ENCODE peak calls at places on chromosomes 6 and 20, in nine cellular contexts. D, Q, Y, F, B, I, R, T and Z are unnamed samples.

GRCh38 chr6:38161754-38162492 is 342.4 kb downstream of the ZFAND3 start:
- DNase-seq in D (no peak), Q (no peak), Y (no peak), F (no peak), B (no peak), I (no peak), R (no peak), T (no peak), Z (no peak)

GRCh38 chr6:144434308-144434990 is 149.3 kb downstream of the UTRN start:
- DNase-seq in D (peak), Q (no peak), Y (no peak), F (peak), B (no peak), I (peak), R (peak), T (no peak), Z (no peak)

GRCh38 chr20:18412202-18412901 is 54.5 kb downstream of the DZANK1 start:
- DNase-seq in D (no peak), Q (no peak), Y (no peak), F (no peak), B (no peak), I (no peak), R (no peak), T (no peak), Z (no peak)

GRCh38 chr6:135280375-135281136 is 99.4 kb downstream of the MYB start:
- DNase-seq in D (peak), Q (no peak), Y (no peak), F (no peak), B (no peak), I (no peak), R (no peak), T (no peak), Z (no peak)

GRCh38 chr6:133835901-133836300 is 53.0 kb upstream of the TCF21 start:
- DNase-seq in D (no peak), Q (no peak), Y (no peak), F (no peak), B (no peak), I (no peak), R (peak), T (no peak), Z (no peak)

GRCh38 chr6:19287928-19288327 is 549.2 kb upstream of the ID4 start:
- DNase-seq in D (no peak), Q (no peak), Y (no peak), F (no peak), B (no peak), I (no peak), R (no peak), T (no peak), Z (no peak)

GRCh38 chr6:75528423-75528822 is 34.8 kb upstream of the FILIP1 start:
- DNase-seq in D (peak), Q (no peak), Y (no peak), F (no peak), B (no peak), I (no peak), R (no peak), T (no peak), Z (no peak)

GRCh38 chr20:32925481-32926196 is 66.9 kb downstream of the EFCAB8 start:
- DNase-seq in D (no peak), Q (no peak), Y (no peak), F (no peak), B (no peak), I (no peak), R (no peak), T (no peak), Z (no peak)

GRCh38 chr6:42551202-42551601 is 12.6 kb upstream of the UBR2 start:
- DNase-seq in D (no peak), Q (no peak), Y (no peak), F (no peak), B (no peak), I (peak), R (no peak), T (no peak), Z (no peak)

GRCh38 chr6:169802790-169803189 is 51.4 kb downstream of the ERMARD start:
- DNase-seq in D (no peak), Q (no peak), Y (no peak), F (no peak), B (no peak), I (no peak), R (no peak), T (no peak), Z (no peak)

GRCh38 chr6:50826803-50827202 is 8.1 kb downstream of the TFAP2B start:
- DNase-seq in D (no peak), Q (no peak), Y (no peak), F (no peak), B (no peak), I (no peak), R (no peak), T (no peak), Z (no peak)

GRCh38 chr6:107786709-107787588 is 37.2 kb downstream of the SCML4 start:
- DNase-seq in D (peak), Q (peak), Y (no peak), F (no peak), B (no peak), I (no peak), R (no peak), T (no peak), Z (no peak)

GRCh38 chr20:63580796-63581461 is 6.9 kb upstream of the HELZ2 start:
- DNase-seq in D (no peak), Q (peak), Y (no peak), F (peak), B (no peak), I (no peak), R (peak), T (peak), Z (no peak)

GRCh38 chr20:58890454-58891075 is 38.0 kb downstream of the GNAS start:
- DNase-seq in D (peak), Q (peak), Y (peak), F (peak), B (peak), I (peak), R (peak), T (peak), Z (peak)

GRCh38 chr20:56689318-56689717 is 60.2 kb downstream of the TFAP2C start:
- DNase-seq in D (no peak), Q (no peak), Y (no peak), F (peak), B (no peak), I (peak), R (peak), T (no peak), Z (no peak)